ENCODE peak calls at places on chromosome 1, in five cellular contexts. Q is stimulated activated CD4-positive, alpha-beta T cell treated with anti-CD3 and anti-CD28 coated beads, Interleukin-2, amount 100 ng/mL, for 24 hours; V is thyroid gland; W is glutamatergic neuron; N is fibroblast of pulmonary artery. I is an unnamed sample.

GRCh38 chr1:173152585-173152984 is 54.5 kb downstream of the TNFSF4 start:
- DNase-seq in V (no peak), Q (no peak), N (no peak), W (no peak), I (no peak)

GRCh38 chr1:209527993-209528392 is 55.5 kb upstream of the CAMK1G start:
- DNase-seq in W (no peak), N (peak), V (no peak), Q (no peak), I (no peak)

GRCh38 chr1:6241887-6242740 is 1.9 kb upstream of the HES3 start:
- DNase-seq in N (no peak), Q (no peak), V (no peak), W (no peak), I (no peak)

GRCh38 chr1:111923766-111924165 is 65.7 kb downstream of the KCND3 start:
- DNase-seq in Q (no peak), V (no peak), N (no peak), W (no peak), I (no peak)

GRCh38 chr1:164991763-164992162 is 364.8 kb downstream of the LMX1A start:
- DNase-seq in Q (no peak), W (no peak), N (no peak), V (no peak), I (no peak)

GRCh38 chr1:58815680-58816071 is 31.8 kb upstream of the JUN start:
- DNase-seq in W (no peak), V (peak), N (peak), Q (no peak), I (peak)

GRCh38 chr1:204692852-204693356 is 7.4 kb upstream of the LRRN2 start:
- DNase-seq in N (no peak), Q (no peak), W (no peak), V (peak), I (no peak)

GRCh38 chr1:168506204-168506819 is 37.5 kb downstream of the XCL2 start:
- DNase-seq in V (no peak), N (peak), Q (no peak), W (no peak), I (no peak)

GRCh38 chr1:66275083-66275482 is 258.9 kb upstream of the SGIP1 start:
- DNase-seq in N (no peak), W (no peak), Q (no peak), V (no peak), I (no peak)

GRCh38 chr1:243482237-243483022 is 226.6 kb downstream of the SDCCAG8 start:
- DNase-seq in V (no peak), N (peak), W (peak), Q (no peak), I (no peak)

GRCh38 chr1:184255560-184255959 is 131.3 kb upstream of the C1orf21 start:
- DNase-seq in N (no peak), W (no peak), Q (no peak), V (no peak), I (no peak)

GRCh38 chr1:24425922-24426321 is 10.3 kb downstream of the NIPAL3 start:
- DNase-seq in Q (no peak), N (no peak), W (no peak), V (no peak), I (no peak)

GRCh38 chr1:155051777-155052398 is 772 bp downstream of the ADAM15 start:
- DNase-seq in Q (peak), V (peak), N (peak), W (no peak), I (no peak)

GRCh38 chr1:81703352-81703735 is 97.4 kb upstream of the ADGRL2 start:
- DNase-seq in W (no peak), V (no peak), Q (no peak), N (peak), I (no peak)

GRCh38 chr1:46400398-46400797 is 6.3 kb downstream of the FAAH start:
- DNase-seq in V (no peak), W (no peak), N (no peak), Q (no peak), I (no peak)

GRCh38 chr1:27391511-27392095 is 819 bp upstream of the GPR3 start:
- DNase-seq in Q (peak), W (no peak), V (peak), N (peak), I (no peak)

GRCh38 chr1:178867670-178868069 is 3.2 kb downstream of the ANGPTL1 start:
- DNase-seq in V (no peak), N (peak), W (no peak), Q (no peak), I (peak)

GRCh38 chr1:9628541-9629444 is 22.7 kb upstream of the PIK3CD start:
- DNase-seq in W (no peak), N (no peak), V (no peak), Q (peak), I (no peak)

GRCh38 chr1:223732993-223733798 is 20.9 kb downstream of the CAPN2 start:
- DNase-seq in Q (no peak), W (no peak), N (peak), V (peak), I (no peak)

GRCh38 chr1:203686091-203686632 is 59.5 kb downstream of the ATP2B4 start:
- DNase-seq in W (no peak), V (no peak), N (no peak), Q (no peak), I (no peak)

GRCh38 chr1:91765880-91766443 is 120.0 kb downstream of the TGFBR3 start:
- DNase-seq in W (no peak), N (no peak), Q (no peak), V (no peak), I (no peak)

GRCh38 chr1:12067900-12068821 is 5.1 kb downstream of the TNFRSF8 start:
- DNase-seq in W (no peak), V (no peak), Q (peak), N (peak), I (no peak)

I was measured in LoVo.